ENCODE peak calls at places on chromosome X, in ten cellular contexts. One of them, this sample, is unnamed.

GRCh38 chrX:121876316-121876715 is 828.9 kb downstream of the GLUD2 start:
- DNase-seq in cardiac muscle cell: no peak
- DNase-seq in AG04449: no peak
- DNase-seq in astrocyte of the cerebellum: peak; percentile 26
- DNase-seq in H9: no peak
- DNase-seq in coronary artery: no peak
- DNase-seq in HFFc6: peak; percentile 10
- DNase-seq in A549: no peak
- DNase-seq in prostate gland: no peak
- DNase-seq in neural crest cell: no peak
- DNase-seq in this sample: no peak

GRCh38 chrX:13014111-13015094 is 30.0 kb downstream of the FAM9C start:
- DNase-seq in neural crest cell: no peak
- DNase-seq in cardiac muscle cell: no peak
- DNase-seq in H9: no peak
- DNase-seq in prostate gland: no peak
- DNase-seq in A549: no peak
- DNase-seq in HFFc6: no peak
- DNase-seq in AG04449: no peak
- DNase-seq in astrocyte of the cerebellum: no peak
- DNase-seq in coronary artery: no peak
- DNase-seq in this sample: no peak

GRCh38 chrX:136162827-136163427 is 15.6 kb downstream of the FHL1 start:
- DNase-seq in astrocyte of the cerebellum: no peak
- DNase-seq in coronary artery: no peak
- DNase-seq in prostate gland: no peak
- DNase-seq in cardiac muscle cell: peak; percentile 23
- DNase-seq in A549: peak; percentile 60
- DNase-seq in AG04449: no peak
- DNase-seq in H9: peak; percentile 72
- DNase-seq in neural crest cell: peak; percentile 19
- DNase-seq in HFFc6: peak; percentile 53
- DNase-seq in this sample: peak; percentile 37

GRCh38 chrX:129845616-129846190 is 2.0 kb upstream of the ZDHHC9 start:
- DNase-seq in astrocyte of the cerebellum: no peak
- DNase-seq in neural crest cell: no peak
- DNase-seq in AG04449: no peak
- DNase-seq in HFFc6: no peak
- DNase-seq in coronary artery: no peak
- DNase-seq in H9: no peak
- DNase-seq in prostate gland: no peak
- DNase-seq in cardiac muscle cell: no peak
- DNase-seq in A549: no peak
- DNase-seq in this sample: no peak

GRCh38 chrX:14660970-14661369 is 131.6 kb downstream of the GLRA2 start:
- DNase-seq in A549: no peak
- DNase-seq in HFFc6: no peak
- DNase-seq in cardiac muscle cell: no peak
- DNase-seq in astrocyte of the cerebellum: no peak
- DNase-seq in neural crest cell: no peak
- DNase-seq in AG04449: no peak
- DNase-seq in coronary artery: no peak
- DNase-seq in prostate gland: no peak
- DNase-seq in H9: no peak
- DNase-seq in this sample: no peak

GRCh38 chrX:22165732-22166457 is 106.8 kb upstream of the CBLL2 start:
- DNase-seq in cardiac muscle cell: no peak
- DNase-seq in H9: no peak
- DNase-seq in AG04449: peak; percentile 4
- DNase-seq in astrocyte of the cerebellum: no peak
- DNase-seq in prostate gland: no peak
- DNase-seq in A549: no peak
- DNase-seq in coronary artery: no peak
- DNase-seq in neural crest cell: no peak
- DNase-seq in HFFc6: peak; percentile 1
- DNase-seq in this sample: no peak

GRCh38 chrX:155865193-155865592 is 16.0 kb upstream of the VAMP7 start:
- DNase-seq in AG04449: no peak
- DNase-seq in coronary artery: no peak
- DNase-seq in prostate gland: no peak
- DNase-seq in A549: no peak
- DNase-seq in astrocyte of the cerebellum: no peak
- DNase-seq in neural crest cell: no peak
- DNase-seq in H9: no peak
- DNase-seq in HFFc6: no peak
- DNase-seq in cardiac muscle cell: no peak
- DNase-seq in this sample: no peak

GRCh38 chrX:136097871-136098805 is 49.2 kb upstream of the FHL1 start:
- DNase-seq in astrocyte of the cerebellum: no peak
- DNase-seq in A549: no peak
- DNase-seq in AG04449: no peak
- DNase-seq in HFFc6: no peak
- DNase-seq in prostate gland: no peak
- DNase-seq in cardiac muscle cell: no peak
- DNase-seq in H9: peak; percentile 69
- DNase-seq in coronary artery: no peak
- DNase-seq in neural crest cell: no peak
- DNase-seq in this sample: no peak

GRCh38 chrX:34063616-34064015 is 68.5 kb downstream of the FAM47A start:
- DNase-seq in A549: no peak
- DNase-seq in neural crest cell: no peak
- DNase-seq in AG04449: no peak
- DNase-seq in coronary artery: no peak
- DNase-seq in cardiac muscle cell: no peak
- DNase-seq in astrocyte of the cerebellum: no peak
- DNase-seq in HFFc6: no peak
- DNase-seq in H9: no peak
- DNase-seq in prostate gland: no peak
- DNase-seq in this sample: no peak

GRCh38 chrX:8803326-8803725 is 2.1 kb upstream of the FAM9A start:
- DNase-seq in A549: no peak
- DNase-seq in neural crest cell: no peak
- DNase-seq in H9: no peak
- DNase-seq in cardiac muscle cell: no peak
- DNase-seq in prostate gland: no peak
- DNase-seq in AG04449: no peak
- DNase-seq in astrocyte of the cerebellum: no peak
- DNase-seq in HFFc6: no peak
- DNase-seq in coronary artery: no peak
- DNase-seq in this sample: no peak

GRCh38 chrX:97230948-97231347 is 347.2 kb downstream of the RPA4 start:
- DNase-seq in H9: no peak
- DNase-seq in prostate gland: no peak
- DNase-seq in A549: no peak
- DNase-seq in AG04449: no peak
- DNase-seq in neural crest cell: no peak
- DNase-seq in coronary artery: no peak
- DNase-seq in cardiac muscle cell: no peak
- DNase-seq in HFFc6: no peak
- DNase-seq in astrocyte of the cerebellum: no peak
- DNase-seq in this sample: no peak

GRCh38 chrX:151714367-151714766 is 1.5 kb upstream of the FATE1 start:
- DNase-seq in coronary artery: no peak
- DNase-seq in cardiac muscle cell: no peak
- DNase-seq in A549: no peak
- DNase-seq in HFFc6: no peak
- DNase-seq in H9: no peak
- DNase-seq in neural crest cell: no peak
- DNase-seq in prostate gland: no peak
- DNase-seq in AG04449: no peak
- DNase-seq in astrocyte of the cerebellum: no peak
- DNase-seq in this sample: no peak

GRCh38 chrX:23779025-23779424 is 3.9 kb upstream of the SAT1 start:
- DNase-seq in neural crest cell: no peak
- DNase-seq in cardiac muscle cell: no peak
- DNase-seq in A549: peak; percentile 63
- DNase-seq in H9: no peak
- DNase-seq in AG04449: no peak
- DNase-seq in HFFc6: peak; percentile 94
- DNase-seq in coronary artery: no peak
- DNase-seq in astrocyte of the cerebellum: no peak
- DNase-seq in prostate gland: no peak
- DNase-seq in this sample: no peak

GRCh38 chrX:110852180-110852579 is 56.6 kb upstream of the CHRDL1 start:
- DNase-seq in prostate gland: no peak
- DNase-seq in HFFc6: no peak
- DNase-seq in H9: no peak
- DNase-seq in coronary artery: no peak
- DNase-seq in neural crest cell: peak; percentile 30
- DNase-seq in A549: peak; percentile 15
- DNase-seq in astrocyte of the cerebellum: no peak
- DNase-seq in AG04449: no peak
- DNase-seq in cardiac muscle cell: peak; percentile 54
- DNase-seq in this sample: peak; percentile 36

DNA sequence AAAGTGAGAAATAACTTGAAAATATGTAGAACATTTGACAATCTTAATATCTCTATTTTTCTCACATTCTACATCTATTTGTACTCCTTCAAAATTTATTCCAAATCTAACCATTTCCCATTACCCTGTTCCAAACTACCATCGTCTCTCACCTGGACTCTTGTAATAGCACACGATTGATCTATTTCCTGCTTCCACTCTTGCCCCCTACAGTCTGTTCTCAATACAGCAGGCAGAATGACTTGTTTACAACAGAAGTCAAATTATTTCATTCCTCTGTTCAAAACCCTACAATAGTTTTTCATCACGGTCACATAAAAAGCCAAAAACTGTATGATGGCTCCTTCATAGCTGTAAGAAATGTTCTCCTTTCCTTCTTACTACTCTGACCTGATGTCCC is 21.1 kb upstream of the LUZP4 start:
- DNase-seq in prostate gland: no peak
- DNase-seq in A549: peak; percentile 3
- DNase-seq in astrocyte of the cerebellum: no peak
- DNase-seq in cardiac muscle cell: peak; percentile 21
- DNase-seq in neural crest cell: no peak
- DNase-seq in HFFc6: no peak
- DNase-seq in H9: no peak
- DNase-seq in coronary artery: no peak
- DNase-seq in AG04449: no peak
- DNase-seq in this sample: no peak
- TF ChIP-seq CTCF in prostate gland: no peak
- TF ChIP-seq CTCF in A549: no peak
- TF ChIP-seq CTCF in astrocyte of the cerebellum: peak; percentile 20
- TF ChIP-seq CTCF in cardiac muscle cell: peak; percentile 15
- TF ChIP-seq CTCF in neural crest cell: peak; percentile 58
- TF ChIP-seq CTCF in HFFc6: peak; percentile 62
- TF ChIP-seq CTCF in H9: peak; percentile 73
- TF ChIP-seq CTCF in coronary artery: no peak
- TF ChIP-seq CTCF in AG04449: no peak
- TF ChIP-seq CTCF in this sample: peak; percentile 44

GRCh38 chrX:40081679-40082068 is 16.1 kb downstream of the BCOR start:
- DNase-seq in A549: no peak
- DNase-seq in prostate gland: no peak
- DNase-seq in AG04449: no peak
- DNase-seq in H9: no peak
- DNase-seq in HFFc6: no peak
- DNase-seq in neural crest cell: no peak
- DNase-seq in cardiac muscle cell: no peak
- DNase-seq in astrocyte of the cerebellum: no peak
- DNase-seq in coronary artery: no peak
- DNase-seq in this sample: no peak
- TF ChIP-seq CTCF in A549: no peak
- TF ChIP-seq CTCF in prostate gland: no peak
- TF ChIP-seq CTCF in AG04449: no peak
- TF ChIP-seq CTCF in H9: no peak
- TF ChIP-seq CTCF in HFFc6: no peak
- TF ChIP-seq CTCF in neural crest cell: no peak
- TF ChIP-seq CTCF in cardiac muscle cell: no peak
- TF ChIP-seq CTCF in astrocyte of the cerebellum: no peak
- TF ChIP-seq CTCF in coronary artery: no peak
- TF ChIP-seq CTCF in this sample: no peak

DNA sequence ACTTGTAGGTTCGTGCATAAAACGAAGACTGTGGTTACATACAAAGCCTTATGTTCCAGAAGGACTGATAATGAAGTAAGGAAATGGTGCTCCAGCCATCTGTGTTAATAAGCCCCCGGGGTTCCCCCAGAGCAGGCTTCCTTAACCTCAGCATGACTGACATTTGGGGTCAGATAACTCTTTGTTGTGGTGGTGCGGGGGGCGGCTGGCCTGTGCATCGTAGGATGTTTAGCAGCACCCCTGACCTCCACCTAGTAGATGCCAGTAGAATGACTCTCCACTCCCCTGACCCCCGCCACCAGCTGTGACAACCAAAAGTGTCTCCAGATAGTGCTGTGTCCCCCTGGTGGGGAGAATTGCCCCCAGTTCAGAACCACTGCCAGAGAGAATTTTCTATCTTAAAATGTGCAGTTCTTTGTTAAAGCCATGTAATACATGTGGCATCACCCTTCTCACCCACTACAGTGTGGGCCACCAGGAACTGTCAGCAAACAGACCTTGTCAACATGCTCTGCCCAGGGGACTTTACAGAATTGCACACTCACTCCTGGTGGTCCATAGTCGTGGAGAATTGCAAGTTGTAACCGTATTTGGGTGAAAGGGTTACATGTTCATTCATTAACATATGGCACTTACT is 7.5 kb downstream of the SH3KBP1 start:
- DNase-seq in HFFc6: no peak
- DNase-seq in AG04449: no peak
- DNase-seq in neural crest cell: no peak
- DNase-seq in A549: no peak
- DNase-seq in astrocyte of the cerebellum: no peak
- DNase-seq in coronary artery: no peak
- DNase-seq in prostate gland: no peak
- DNase-seq in H9: no peak
- DNase-seq in cardiac muscle cell: no peak
- DNase-seq in this sample: no peak
- TF ChIP-seq CTCF in HFFc6: no peak
- TF ChIP-seq CTCF in AG04449: no peak
- TF ChIP-seq CTCF in neural crest cell: no peak
- TF ChIP-seq CTCF in A549: no peak
- TF ChIP-seq CTCF in astrocyte of the cerebellum: no peak
- TF ChIP-seq CTCF in coronary artery: no peak
- TF ChIP-seq CTCF in prostate gland: no peak
- TF ChIP-seq CTCF in H9: no peak
- TF ChIP-seq CTCF in cardiac muscle cell: no peak
- TF ChIP-seq CTCF in this sample: no peak

DNA sequence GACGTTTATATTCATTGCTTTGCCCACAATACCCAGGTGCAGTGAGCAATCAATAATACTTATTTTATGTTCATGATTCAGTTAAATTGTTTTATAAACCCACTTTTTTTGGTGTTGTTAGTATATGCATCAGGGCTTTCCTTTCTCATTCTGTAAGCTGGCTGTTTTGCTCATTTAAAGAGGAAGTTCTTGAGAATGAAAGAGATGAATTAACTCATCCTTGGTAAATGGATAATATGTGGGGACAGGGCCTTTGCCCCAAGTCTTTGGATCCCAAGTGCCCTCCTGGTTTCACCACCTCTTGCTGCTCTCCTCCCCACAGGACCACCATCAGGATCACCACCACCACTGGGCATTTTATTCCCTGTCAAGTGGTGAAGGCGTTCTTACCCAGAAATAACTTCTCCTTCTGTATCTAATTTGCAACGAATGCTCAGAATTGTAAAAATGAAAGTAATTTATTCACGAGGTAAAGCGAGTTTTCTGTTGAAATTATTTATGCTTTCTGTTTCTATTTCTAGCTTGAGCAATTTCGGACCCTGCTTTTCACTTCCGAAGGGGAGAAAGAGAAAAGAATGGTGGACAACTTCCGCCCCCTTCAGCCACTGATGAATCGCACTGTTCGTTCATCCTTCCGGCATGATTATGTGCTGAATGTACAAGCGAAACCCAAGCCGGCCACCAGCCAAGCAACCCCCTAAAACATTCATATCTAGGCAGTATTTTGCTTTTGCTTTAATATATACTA is 8.1 kb upstream of the ZRSR2 start:
- DNase-seq in A549: no peak
- DNase-seq in coronary artery: no peak
- DNase-seq in astrocyte of the cerebellum: no peak
- DNase-seq in cardiac muscle cell: no peak
- DNase-seq in AG04449: no peak
- DNase-seq in H9: no peak
- DNase-seq in HFFc6: no peak
- DNase-seq in prostate gland: no peak
- DNase-seq in neural crest cell: no peak
- DNase-seq in this sample: no peak
- TF ChIP-seq CTCF in A549: no peak
- TF ChIP-seq CTCF in coronary artery: no peak
- TF ChIP-seq CTCF in astrocyte of the cerebellum: no peak
- TF ChIP-seq CTCF in cardiac muscle cell: no peak
- TF ChIP-seq CTCF in AG04449: no peak
- TF ChIP-seq CTCF in H9: no peak
- TF ChIP-seq CTCF in HFFc6: no peak
- TF ChIP-seq CTCF in prostate gland: no peak
- TF ChIP-seq CTCF in neural crest cell: no peak
- TF ChIP-seq CTCF in this sample: no peak